ENCODE peak calls at places on chromosome 20, in nine cellular contexts. P is fibroblast of the aortic adventitia, E is cardiac muscle cell, K is GM06990, L is brain microvascular endothelial cell, N is mucosa of descending colon, X is cardiac fibroblast, Z is psoas muscle, T is OCI-LY7. F is an unnamed sample.

GRCh38 chr20:7859371-7859802 is 80.9 kb downstream of the HAO1 start:
- DNase-seq in L (peak), Z (no peak), P (peak), K (no peak), X (peak), E (peak), T (peak), N (no peak), F (no peak)

GRCh38 chr20:18156045-18156444 is 18.4 kb downstream of the KAT14 start:
- DNase-seq in P (no peak), K (no peak), X (no peak), E (no peak), Z (no peak), N (no peak), T (no peak), L (no peak), F (no peak)

GRCh38 chr20:18020931-18021330 is 36.8 kb downstream of the OVOL2 start:
- DNase-seq in E (no peak), X (no peak), K (no peak), Z (no peak), L (no peak), T (no peak), P (no peak), N (no peak), F (no peak)

GRCh38 chr20:49560186-49560585 is 7.8 kb downstream of the PTGIS start:
- DNase-seq in K (no peak), P (peak), N (no peak), T (no peak), E (no peak), L (no peak), Z (no peak), X (no peak), F (no peak)

GRCh38 chr20:35226775-35227681 is 538 bp downstream of the MMP24 start:
- DNase-seq in N (no peak), T (peak), K (peak), Z (peak), E (peak), P (peak), X (peak), L (peak), F (no peak)

GRCh38 chr20:63622096-63622495 is 4.8 kb downstream of the GMEB2 start:
- DNase-seq in E (no peak), X (no peak), T (no peak), K (no peak), N (peak), Z (no peak), L (no peak), P (no peak), F (no peak)

GRCh38 chr20:10659651-10660601 is 13.9 kb downstream of the JAG1 start:
- DNase-seq in K (no peak), X (no peak), P (no peak), E (no peak), T (no peak), Z (no peak), L (no peak), N (no peak), F (no peak)

GRCh38 chr20:10790013-10790412 is 116.2 kb upstream of the JAG1 start:
- DNase-seq in T (no peak), K (no peak), X (no peak), L (no peak), Z (no peak), P (no peak), E (no peak), N (peak), F (no peak)

GRCh38 chr20:41717464-41717863 is 99.3 kb upstream of the CHD6 start:
- DNase-seq in E (no peak), L (peak), T (no peak), X (peak), K (no peak), P (peak), N (no peak), Z (no peak), F (no peak)

GRCh38 chr20:37152284-37152683 is 26.8 kb upstream of the RPN2 start:
- DNase-seq in L (no peak), X (no peak), T (no peak), K (no peak), E (no peak), P (no peak), Z (no peak), N (no peak), F (no peak)

GRCh38 chr20:47181056-47181862 is 175.2 kb downstream of the ZMYND8 start:
- DNase-seq in L (peak), N (no peak), T (peak), Z (no peak), K (no peak), E (no peak), X (peak), P (peak), F (peak)

GRCh38 chr20:48766205-48766604 is 61.6 kb downstream of the PREX1 start:
- DNase-seq in P (no peak), L (no peak), Z (no peak), X (peak), E (no peak), T (no peak), N (no peak), K (no peak), F (no peak)

GRCh38 chr20:697826-698225 is 22.2 kb upstream of the SCRT2 start:
- DNase-seq in P (no peak), X (no peak), Z (no peak), T (no peak), K (no peak), N (no peak), L (no peak), E (no peak), F (no peak)

GRCh38 chr20:62898970-62899632 is 27.2 kb downstream of the DIDO1 start:
- DNase-seq in Z (no peak), X (no peak), E (no peak), P (no peak), T (no peak), K (peak), L (no peak), N (no peak), F (no peak)

GRCh38 chr20:7926767-7927166 is 13.5 kb downstream of the HAO1 start:
- DNase-seq in X (peak), E (peak), N (no peak), Z (no peak), P (peak), T (peak), L (peak), K (no peak), F (no peak)

GRCh38 chr20:47660983-47661711 is 124.1 kb downstream of the SULF2 start:
- DNase-seq in X (no peak), Z (no peak), E (no peak), L (no peak), T (no peak), K (no peak), N (no peak), P (no peak), F (no peak)

GRCh38 chr20:48703107-48703506 is 124.7 kb downstream of the PREX1 start:
- DNase-seq in P (no peak), N (no peak), E (no peak), Z (no peak), L (no peak), X (no peak), K (no peak), T (no peak), F (no peak)

GRCh38 chr20:56005389-56005715 is at the start of gene CBLN4:
- DNase-seq in N (no peak), Z (no peak), K (no peak), L (no peak), P (no peak), X (no peak), E (no peak), T (no peak), F (no peak)

GRCh38 chr20:48776306-48776705 is 51.5 kb downstream of the PREX1 start:
- DNase-seq in P (peak), T (no peak), Z (no peak), X (peak), L (peak), E (no peak), K (no peak), N (no peak), F (no peak)

GRCh38 chr20:44696315-44696714 is 18.9 kb upstream of the CCN5 start:
- DNase-seq in T (no peak), X (no peak), L (no peak), K (no peak), Z (no peak), E (no peak), P (no peak), N (no peak), F (no peak)

GRCh38 chr20:38190936-38191371 is 25.9 kb upstream of the TGM2 start:
- DNase-seq in P (no peak), L (no peak), Z (no peak), T (no peak), X (no peak), N (no peak), K (no peak), E (no peak), F (no peak)

GRCh38 chr20:37446286-37447032 is 74.6 kb upstream of the NNAT start:
- DNase-seq in L (no peak), P (no peak), N (no peak), T (no peak), E (no peak), K (no peak), X (no peak), Z (no peak), F (no peak)

GRCh38 chr20:38523697-38524096 is 51.1 kb downstream of the RALGAPB start:
- DNase-seq in P (peak), E (no peak), X (peak), L (peak), N (no peak), Z (no peak), K (no peak), T (no peak), F (no peak)

GRCh38 chr20:61387204-61387958 is 135.3 kb downstream of the CDH4 start:
- DNase-seq in T (no peak), N (no peak), E (peak), L (peak), K (no peak), Z (no peak), P (peak), X (peak), F (no peak)

GRCh38 chr20:15643713-15644112 is 929.5 kb downstream of the KIF16B start:
- DNase-seq in E (no peak), T (peak), P (peak), X (peak), L (no peak), Z (no peak), K (no peak), N (no peak), F (no peak)

GRCh38 chr20:60037120-60037499 is 78.9 kb downstream of the CDH26 start:
- DNase-seq in E (no peak), T (no peak), K (no peak), Z (no peak), N (no peak), L (peak), P (no peak), X (peak), F (no peak)

GRCh38 chr20:20606881-20607280 is 105.6 kb downstream of the RALGAPA2 start:
- DNase-seq in L (no peak), P (no peak), T (no peak), X (no peak), N (no peak), K (no peak), Z (no peak), E (no peak), F (no peak)

GRCh38 chr20:10060223-10060622 is 25.4 kb downstream of the ANKEF1 start:
- DNase-seq in P (no peak), E (no peak), X (no peak), L (no peak), K (peak), N (no peak), Z (no peak), T (peak), F (peak)

GRCh38 chr20:9290331-9290730 is 221.4 kb downstream of the PLCB4 start:
- DNase-seq in P (no peak), K (no peak), Z (no peak), T (no peak), L (no peak), X (no peak), N (no peak), E (no peak), F (no peak)

GRCh38 chr20:45506927-45507820 is 8.2 kb downstream of the SPINT3 start:
- DNase-seq in E (no peak), T (no peak), X (no peak), L (no peak), Z (no peak), K (peak), P (peak), N (no peak), F (no peak)

GRCh38 chr20:20802328-20802727 is 89.9 kb upstream of the RALGAPA2 start:
- DNase-seq in K (no peak), L (no peak), Z (no peak), P (peak), N (no peak), X (peak), T (no peak), E (no peak), F (no peak)

GRCh38 chr20:20184711-20185110 is 132.4 kb downstream of the CFAP61 start:
- DNase-seq in Z (no peak), T (no peak), K (no peak), N (no peak), L (no peak), X (no peak), E (no peak), P (no peak), F (no peak)

DNA sequence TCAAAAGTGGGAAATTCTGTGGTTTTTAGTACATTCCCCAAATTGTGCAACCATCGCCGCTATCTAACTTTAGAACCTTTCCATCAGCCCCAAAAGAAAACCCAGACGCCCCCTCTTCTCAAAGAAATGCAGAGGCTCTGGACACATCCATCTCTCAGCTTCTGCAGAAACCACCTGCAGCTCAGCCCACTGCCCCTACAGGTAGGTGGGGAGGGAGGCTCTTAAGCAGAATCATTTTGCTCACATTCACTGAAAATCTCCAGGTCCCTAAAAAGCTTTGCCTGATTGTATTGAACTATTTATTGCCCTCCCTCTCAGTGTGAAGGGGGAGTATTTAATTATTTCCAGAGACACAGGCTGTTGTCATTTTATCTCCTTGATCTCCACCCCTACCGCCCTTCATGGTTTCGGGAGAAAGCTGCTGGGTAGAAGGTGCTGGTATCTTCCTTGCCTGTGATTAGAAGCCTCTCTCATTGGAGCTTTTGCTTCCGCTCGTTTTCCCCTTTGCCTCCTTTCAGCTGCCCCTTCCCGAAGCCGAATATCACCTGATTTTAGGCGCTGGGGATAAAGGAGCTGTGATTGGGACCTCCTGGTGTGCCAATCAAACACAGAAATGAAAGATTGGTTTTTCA is 68.8 kb upstream of the KCNG1 start:
- DNase-seq in N (no peak), Z (no peak), K (no peak), E (no peak), T (no peak), P (no peak), X (no peak), L (no peak), F (no peak)
- H3K4me3 ChIP-seq in N (no peak), Z (no peak), K (no peak), E (no peak), T (no peak), P (no peak), X (no peak), L (no peak), F (no peak)

DNA sequence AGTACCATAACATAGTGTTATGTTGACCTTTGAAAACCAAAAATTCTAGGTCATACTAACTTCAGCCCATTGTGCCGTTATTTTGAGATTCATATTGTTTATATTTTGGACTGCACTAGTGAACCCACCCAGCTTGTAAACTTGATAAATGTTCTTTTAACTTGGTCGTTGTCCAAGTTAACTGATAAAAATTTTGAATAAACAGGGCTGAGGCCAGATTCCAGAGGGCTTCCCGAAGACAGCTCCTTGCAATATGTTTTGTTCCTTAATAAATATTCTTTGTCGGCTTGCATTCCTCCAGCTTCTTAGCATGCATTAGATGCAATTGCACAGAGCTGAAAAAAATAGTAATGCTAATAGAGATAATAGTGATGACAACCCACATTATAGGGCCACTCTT is 90.3 kb downstream of the BCAS1 start:
- DNase-seq in Z (no peak), N (no peak), P (peak), L (no peak), E (no peak), T (no peak), K (no peak), X (no peak), F (no peak)
- TF ChIP-seq CTCF in Z (no peak), N (no peak), P (no peak), L (no peak), E (no peak), T (no peak), K (no peak), X (no peak), F (no peak)

DNA sequence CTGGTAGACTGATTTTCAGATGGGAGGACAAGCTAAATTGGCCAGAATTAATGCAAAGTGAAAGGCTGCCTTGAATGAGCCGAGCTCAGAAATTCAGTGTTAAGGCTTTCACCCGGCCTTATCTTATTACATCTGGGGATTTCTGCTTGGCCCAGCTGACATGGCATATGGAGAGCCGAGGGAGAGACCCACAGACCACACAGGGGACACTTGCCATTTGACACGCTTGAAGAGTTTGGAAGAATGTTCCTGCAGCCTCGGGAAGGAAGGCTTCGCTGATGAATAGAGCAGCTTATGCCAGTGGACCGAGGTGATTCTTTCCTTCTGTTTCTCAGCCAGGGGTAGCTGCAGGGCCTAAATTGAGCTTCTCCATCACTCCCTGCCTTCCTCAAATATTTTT is 9.0 kb downstream of the MOCS3 start:
- DNase-seq in Z (no peak), L (no peak), X (no peak), E (no peak), P (no peak), N (no peak), K (no peak), T (no peak), F (no peak)
- H3K4me3 ChIP-seq in Z (no peak), L (no peak), X (no peak), E (no peak), P (no peak), N (no peak), K (no peak), T (no peak), F (no peak)

DNA sequence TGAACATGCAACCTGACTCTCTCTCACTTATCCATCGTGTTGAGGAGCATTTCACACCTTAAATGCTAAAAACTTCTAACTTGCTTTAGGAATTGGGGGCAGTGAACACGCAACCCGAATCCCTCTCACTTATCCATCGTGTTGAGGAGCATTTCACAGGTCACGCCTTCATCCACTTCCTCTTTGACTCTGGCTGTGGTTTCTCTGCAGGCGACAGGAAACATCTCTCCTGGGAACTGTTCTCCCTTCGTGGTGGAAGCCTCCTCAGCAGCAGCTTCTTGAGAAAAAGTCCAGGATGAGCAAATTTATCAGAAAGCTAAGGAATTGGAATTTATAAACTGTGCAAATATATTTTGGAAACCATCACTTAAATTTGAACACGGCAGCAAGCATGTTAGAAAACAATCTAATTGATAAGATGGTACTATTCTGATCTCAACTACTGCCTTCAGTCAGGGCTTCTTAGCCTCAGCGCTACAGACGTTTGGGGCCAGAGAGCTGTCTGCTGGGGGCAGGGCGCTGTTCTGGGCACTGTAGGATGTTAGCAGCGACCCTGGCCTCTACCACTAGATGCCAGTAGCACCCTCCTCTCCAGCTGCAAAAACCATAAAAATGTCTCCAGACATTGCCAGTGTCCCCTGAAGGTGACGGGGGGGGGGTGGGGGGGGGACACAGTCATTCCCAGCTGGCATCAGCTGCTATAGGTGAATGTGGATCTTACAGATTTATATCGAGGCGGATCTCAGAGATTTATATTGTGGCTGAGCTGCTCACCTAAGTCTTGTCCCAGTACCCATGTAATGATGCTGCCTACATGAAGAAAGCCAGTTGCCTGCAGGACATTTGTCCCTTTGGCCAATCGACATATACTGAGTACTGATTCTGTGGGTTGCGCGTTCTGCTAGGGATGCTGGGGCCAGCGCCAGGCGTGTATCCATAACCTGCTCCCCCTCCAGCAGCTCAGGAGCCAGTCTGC is 26.2 kb downstream of the CTCFL start:
- DNase-seq in T (peak), E (peak), N (no peak), Z (no peak), X (peak), P (peak), L (peak), K (no peak), F (no peak)
- TF ChIP-seq CTCF in T (peak), E (peak), N (no peak), Z (no peak), X (peak), P (peak), L (peak), K (peak), F (peak)

GRCh38 chr20:31740208-31740607 is 1.1 kb downstream of the TPX2 start:
- DNase-seq in T (peak), K (peak), P (peak), N (no peak), L (peak), E (no peak), X (peak), Z (no peak), F (no peak)
- H3K4me3 ChIP-seq in T (peak), K (peak), P (peak), N (no peak), L (peak), E (peak), X (peak), Z (no peak), F (peak)

GRCh38 chr20:22182148-22182547 is 402.2 kb downstream of the FOXA2 start:
- DNase-seq in E (no peak), T (no peak), X (no peak), P (no peak), N (no peak), K (no peak), L (no peak), Z (no peak), F (no peak)

GRCh38 chr20:22180244-22180643 is 404.1 kb downstream of the FOXA2 start:
- DNase-seq in K (no peak), T (peak), P (no peak), N (no peak), X (no peak), Z (no peak), E (peak), L (no peak), F (no peak)
- TF ChIP-seq CTCF in K (peak), T (peak), P (peak), N (no peak), X (no peak), Z (no peak), E (no peak), L (no peak), F (peak)

DNA sequence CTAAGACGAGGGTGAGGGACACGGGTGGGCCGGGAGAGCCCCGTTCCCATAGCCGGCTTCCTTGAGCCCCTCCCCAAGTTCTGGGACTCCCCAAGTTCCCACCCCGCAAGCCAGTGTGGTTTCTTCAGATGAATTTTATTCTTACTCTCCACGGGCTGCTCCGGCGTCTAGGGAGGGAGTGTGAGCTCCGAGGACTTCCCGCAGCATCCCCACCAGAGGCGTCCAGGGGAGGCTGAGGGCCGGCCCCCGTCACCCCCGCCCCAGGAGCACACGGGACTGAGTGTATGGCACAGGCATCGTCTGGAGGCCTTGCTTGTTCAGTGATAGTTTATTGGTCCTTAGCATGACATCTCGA is 10.0 kb upstream of the SLC4A11 start:
- DNase-seq in L (no peak), E (no peak), Z (no peak), T (no peak), N (no peak), X (no peak), K (no peak), P (no peak), F (no peak)
- H3K4me3 ChIP-seq in L (peak), E (no peak), Z (peak), T (no peak), N (no peak), X (peak), K (no peak), P (peak), F (no peak)

GRCh38 chr20:32357869-32358631 is at the start of gene ASXL1:
- DNase-seq in X (peak), N (peak), T (peak), K (peak), L (peak), P (peak), E (peak), Z (peak), F (peak)
- TF ChIP-seq CTCF in X (no peak), N (no peak), T (no peak), K (no peak), L (no peak), P (no peak), E (no peak), Z (no peak), F (no peak)